ENCODE peak calls at places on chromosomes 1 and 21, in four cellular contexts. E is RWPE1; N is activated CD4-positive, alpha-beta T cell treated with anti-CD3 and anti-CD28 coated beads, Interleukin-2, amount 10 ng/mL, durations not matched to agents 7 days and 5 days; T is pancreas. M is an unnamed sample.

GRCh38 chr1:155038602-155039307 is 5.1 kb downstream of the DCST1 start:
- DNase-seq in E (peak), T (no peak), N (no peak), M (no peak)

GRCh38 chr1:150696151-150696550 is 803 bp downstream of the GOLPH3L start:
- DNase-seq in T (no peak), N (no peak), E (no peak), M (no peak)

GRCh38 chr1:5681654-5682053 is 310.6 kb downstream of the NPHP4 start:
- DNase-seq in T (no peak), N (no peak), E (no peak), M (no peak)

GRCh38 chr1:214277704-214278635 is 3.0 kb upstream of the SMYD2 start:
- DNase-seq in N (no peak), T (no peak), E (no peak), M (peak)

GRCh38 chr1:241934181-241934815 is 23.3 kb upstream of the BECN2 start:
- DNase-seq in T (no peak), N (no peak), E (no peak), M (no peak)

GRCh38 chr1:147171399-147172167 is 687 bp downstream of the PRKAB2 start:
- DNase-seq in E (peak), T (no peak), N (no peak), M (no peak)

GRCh38 chr1:42936309-42937078 is 22.2 kb downstream of the SLC2A1 start:
- DNase-seq in E (peak), T (no peak), N (no peak), M (no peak)

GRCh38 chr1:44271646-44272045 is 58.4 kb downstream of the DMAP1 start:
- DNase-seq in N (no peak), T (no peak), E (no peak), M (no peak)

GRCh38 chr1:26991310-26992116 is 2.0 kb upstream of the TRNP1 start:
- DNase-seq in T (no peak), E (no peak), N (no peak), M (no peak)

GRCh38 chr1:38571726-38572125 is 287.8 kb downstream of the RRAGC start:
- DNase-seq in E (no peak), T (no peak), N (no peak), M (no peak)

GRCh38 chr1:33219886-33220661 is 36.2 kb upstream of the ZNF362 start:
- DNase-seq in T (no peak), N (no peak), E (peak), M (no peak)

GRCh38 chr1:65068202-65069011 is 79.6 kb upstream of the AK4 start:
- DNase-seq in N (peak), T (no peak), E (peak), M (no peak)

GRCh38 chr1:103211073-103211472 is 102.8 kb upstream of the COL11A1 start:
- DNase-seq in E (no peak), T (no peak), N (no peak), M (no peak)

GRCh38 chr1:112841825-112842224 is 114.2 kb downstream of the SLC16A1 start:
- DNase-seq in E (no peak), T (no peak), N (no peak), M (no peak)

GRCh38 chr1:225879521-225880209 is 2.5 kb downstream of the TMEM63A start:
- DNase-seq in N (peak), E (no peak), T (no peak), M (no peak)

GRCh38 chr1:59432531-59433439 is 135.9 kb downstream of the FGGY start:
- DNase-seq in E (no peak), T (no peak), N (no peak), M (no peak)

GRCh38 chr1:36576118-36576517 is 93.4 kb upstream of the CSF3R start:
- DNase-seq in T (no peak), N (peak), E (peak), M (peak)

GRCh38 chr1:26468911-26469310 is 3.3 kb upstream of the HMGN2 start:
- DNase-seq in N (no peak), T (peak), E (no peak), M (no peak)

GRCh38 chr1:224780736-224781135 is 148.7 kb upstream of the DNAH14 start:
- DNase-seq in T (no peak), E (no peak), N (no peak), M (no peak)

GRCh38 chr1:6248798-6249731 is 5.1 kb downstream of the HES3 start:
- DNase-seq in T (peak), E (no peak), N (no peak), M (no peak)

GRCh38 chr1:183444243-183444642 is 26.1 kb upstream of the NMNAT2 start:
- DNase-seq in N (no peak), E (peak), T (no peak), M (no peak)

GRCh38 chr1:235866207-235866912 is at the start of gene LYST:
- DNase-seq in T (no peak), N (peak), E (peak), M (peak)

GRCh38 chr1:6281511-6282402 is 20.9 kb upstream of the GPR153 start:
- DNase-seq in T (no peak), E (no peak), N (no peak), M (no peak)

GRCh38 chr1:25617626-25618432 is 1.2 kb downstream of the MAN1C1 start:
- DNase-seq in E (no peak), T (peak), N (no peak), M (peak)

GRCh38 chr1:18299441-18300338 is 181.0 kb upstream of the KLHDC7A start:
- DNase-seq in E (peak), T (no peak), N (peak), M (no peak)

GRCh38 chr21:44038063-44038462 is 26.0 kb downstream of the TRAPPC10 start:
- DNase-seq in N (no peak), E (no peak), T (no peak), M (no peak)

GRCh38 chr21:32406405-32406804 is 6.1 kb upstream of the EVA1C start:
- DNase-seq in N (no peak), E (no peak), T (no peak), M (no peak)

GRCh38 chr21:28790335-28790734 is 202.3 kb downstream of the LTN1 start:
- DNase-seq in N (no peak), T (no peak), E (no peak), M (no peak)

M was measured in heart left ventricle.